ENCODE peak calls at places on chromosome 7, in nine cellular contexts. D, B, A, X, I, O, E, H and G are unnamed samples.

GRCh38 chr7:16083931-16084330 is 337.4 kb downstream of the CRPPA start:
- DNase-seq in D (no peak), B (peak; percentile 31), A (no peak), X (no peak), I (no peak), O (no peak), E (no peak), H (no peak), G (no peak)

GRCh38 chr7:135260470-135260869 is 26.8 kb downstream of the STRA8 start:
- DNase-seq in D (no peak), B (no peak), A (no peak), X (no peak), I (no peak), O (no peak), E (no peak), H (no peak), G (no peak)

GRCh38 chr7:86598311-86598710 is 45.4 kb upstream of the GRM3 start:
- DNase-seq in D (no peak), B (no peak), A (no peak), X (no peak), I (peak; percentile 56), O (no peak), E (no peak), H (no peak), G (no peak)

GRCh38 chr7:50531401-50531906 is 33.8 kb downstream of the DDC start:
- DNase-seq in D (no peak), B (no peak), A (no peak), X (no peak), I (peak; percentile 50), O (no peak), E (no peak), H (no peak), G (no peak)

GRCh38 chr7:45136106-45137060 is 21.2 kb upstream of the RAMP3 start:
- DNase-seq in D (no peak), B (peak; percentile 90), A (peak; percentile 47), X (peak; percentile 51), I (no peak), O (no peak), E (peak; percentile 60), H (peak; percentile 76), G (peak; percentile 62)

GRCh38 chr7:75727881-75728592 is 10.7 kb downstream of the HIP1 start:
- DNase-seq in D (peak; percentile 41), B (peak; percentile 52), A (peak; percentile 90), X (peak; percentile 41), I (no peak), O (no peak), E (peak; percentile 94), H (no peak), G (peak; percentile 91)

GRCh38 chr7:67377939-67378862 is 381.6 kb downstream of the TYW1 start:
- DNase-seq in D (peak; percentile 40), B (peak; percentile 57), A (peak; percentile 61), X (peak; percentile 66), I (peak; percentile 77), O (peak; percentile 82), E (peak; percentile 62), H (peak; percentile 81), G (peak; percentile 45)

GRCh38 chr7:25240340-25240739 is 12.1 kb upstream of the NPVF start:
- DNase-seq in D (peak; percentile 22), B (no peak), A (no peak), X (no peak), I (no peak), O (no peak), E (no peak), H (no peak), G (no peak)

GRCh38 chr7:45651056-45651444 is 76.9 kb downstream of the ADCY1 start:
- DNase-seq in D (no peak), B (no peak), A (peak; percentile 9), X (no peak), I (no peak), O (no peak), E (no peak), H (no peak), G (no peak)

GRCh38 chr7:7967909-7968543 is 570 bp upstream of the GLCCI1 start:
- DNase-seq in D (no peak), B (no peak), A (no peak), X (no peak), I (no peak), O (no peak), E (no peak), H (no peak), G (no peak)

GRCh38 chr7:28459306-28459705 is 47.0 kb downstream of the CREB5 start:
- DNase-seq in D (no peak), B (no peak), A (no peak), X (no peak), I (no peak), O (no peak), E (no peak), H (no peak), G (no peak)

GRCh38 chr7:26151953-26152781 is at the start of gene NFE2L3:
- DNase-seq in D (peak; percentile 39), B (peak; percentile 64), A (peak; percentile 90), X (peak; percentile 26), I (no peak), O (peak; percentile 69), E (peak; percentile 92), H (peak; percentile 96), G (peak; percentile 92)

GRCh38 chr7:97018126-97018601 is 6.5 kb downstream of the DLX5 start:
- DNase-seq in D (no peak), B (no peak), A (no peak), X (no peak), I (no peak), O (no peak), E (no peak), H (no peak), G (no peak)

GRCh38 chr7:43637114-43637806 is 54.4 kb downstream of the STK17A start:
- DNase-seq in D (no peak), B (no peak), A (no peak), X (no peak), I (no peak), O (no peak), E (no peak), H (no peak), G (no peak)

GRCh38 chr7:85176197-85176596 is 10.7 kb downstream of the SEMA3D start:
- DNase-seq in D (no peak), B (no peak), A (no peak), X (no peak), I (no peak), O (no peak), E (no peak), H (no peak), G (no peak)

GRCh38 chr7:18320971-18321567 is 174.5 kb upstream of the HDAC9 start:
- DNase-seq in D (no peak), B (peak; percentile 17), A (no peak), X (no peak), I (no peak), O (no peak), E (no peak), H (peak; percentile 26), G (no peak)

GRCh38 chr7:97004237-97004930 is 969 bp upstream of the DLX6 start:
- DNase-seq in D (no peak), B (no peak), A (no peak), X (no peak), I (no peak), O (no peak), E (no peak), H (no peak), G (no peak)

GRCh38 chr7:494261-494687 is 25.4 kb downstream of the PDGFA start:
- DNase-seq in D (no peak), B (peak; percentile 74), A (no peak), X (no peak), I (no peak), O (peak; percentile 61), E (no peak), H (peak; percentile 62), G (no peak)

GRCh38 chr7:101140339-101140699 is 13.4 kb downstream of the SERPINE1 start:
- DNase-seq in D (no peak), B (no peak), A (no peak), X (no peak), I (no peak), O (no peak), E (no peak), H (no peak), G (no peak)
- TF ChIP-seq EP300 in D (no peak), B (no peak), A (no peak), X (no peak), I (no peak), O (no peak), E (no peak), H (no peak), G (no peak)

GRCh38 chr7:20797174-20798080 is 10.7 kb upstream of the SP8 start:
- DNase-seq in D (no peak), B (peak; percentile 39), A (no peak), X (no peak), I (no peak), O (no peak), E (no peak), H (no peak), G (no peak)
- TF ChIP-seq POLR2A in D (no peak), B (no peak), A (no peak), X (no peak), I (no peak), O (no peak), E (no peak), H (peak; percentile 42), G (no peak)

DNA sequence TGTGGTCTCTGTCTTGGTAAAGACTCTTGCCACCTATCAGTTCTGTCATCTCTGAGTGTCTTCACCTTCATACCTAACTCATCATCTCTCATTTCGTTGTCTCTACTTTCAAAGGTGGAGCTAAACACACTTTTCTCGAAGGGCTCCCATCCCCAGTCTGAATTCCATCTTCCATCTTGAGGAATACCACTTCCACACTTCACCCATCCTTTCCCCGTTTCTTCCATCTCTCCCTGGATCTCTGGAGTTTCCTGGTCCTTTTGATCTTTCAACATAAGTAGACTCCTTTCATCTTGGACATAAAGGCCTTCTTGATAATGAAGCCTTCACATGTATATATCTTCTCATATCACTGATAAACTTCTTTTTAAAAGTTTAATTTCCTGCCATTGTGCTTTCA is 120.8 kb upstream of the NOBOX start:
- DNase-seq in D (no peak), B (no peak), A (no peak), X (no peak), I (no peak), O (no peak), E (no peak), H (no peak), G (no peak)
- H3K4me1 ChIP-seq in D (peaks cover 9% of the 10 kb centered on the region), B (no peaks in the 10 kb centered on the region), A (no peaks in the 10 kb centered on the region), X (no peaks in the 10 kb centered on the region), I (no peaks in the 10 kb centered on the region), O (peaks cover 8% of the 10 kb centered on the region), E (no peaks in the 10 kb centered on the region), H (no peaks in the 10 kb centered on the region), G (no peaks in the 10 kb centered on the region)

GRCh38 chr7:2202901-2203550 is 29.7 kb downstream of the MAD1L1 start:
- DNase-seq in D (no peak), B (no peak), A (no peak), X (peak; percentile 50), I (no peak), O (peak; percentile 63), E (peak; percentile 15), H (no peak), G (no peak)

GRCh38 chr7:2203551-2204300 is 29.0 kb downstream of the MAD1L1 start:
- DNase-seq in D (no peak), B (no peak), A (no peak), X (peak; percentile 66), I (no peak), O (peak; percentile 67), E (peak; percentile 12), H (no peak), G (no peak)

GRCh38 chr7:2201128-2201527 is 31.6 kb downstream of the MAD1L1 start:
- DNase-seq in D (no peak), B (no peak), A (no peak), X (peak; percentile 21), I (no peak), O (no peak), E (no peak), H (no peak), G (no peak)

GRCh38 chr7:2201686-2202360 is 30.9 kb downstream of the MAD1L1 start:
- DNase-seq in D (no peak), B (no peak), A (no peak), X (peak; percentile 75), I (no peak), O (no peak), E (peak; percentile 7), H (no peak), G (no peak)

GRCh38 chr7:2202361-2202761 is 30.4 kb downstream of the MAD1L1 start:
- DNase-seq in D (no peak), B (no peak), A (no peak), X (peak; percentile 30), I (no peak), O (peak; percentile 58), E (peak; percentile 8), H (no peak), G (no peak)
- TF ChIP-seq EP300 in D (no peak), B (no peak), A (no peak), X (no peak), I (no peak), O (no peak), E (no peak), H (no peak), G (no peak)